ENCODE peak calls at places on chromosomes 2 and 18, in four cellular contexts. One of them, this sample, is unnamed.

GRCh38 chr2:153163055-153163454 is 315.5 kb downstream of the RPRM start:
- DNase-seq in A172: peak; percentile 56
- DNase-seq in GM03348: peak; percentile 6
- DNase-seq in stimulated activated naive CD4-positive, alpha-beta T cell: no peak
- DNase-seq in this sample: no peak

GRCh38 chr2:52956766-52957165 is 810.8 kb upstream of the CHAC2 start:
- DNase-seq in GM03348: no peak
- DNase-seq in stimulated activated naive CD4-positive, alpha-beta T cell: no peak
- DNase-seq in A172: no peak
- DNase-seq in this sample: no peak

GRCh38 chr2:204842731-204843490 is 297.6 kb downstream of the PARD3B start:
- DNase-seq in A172: peak; percentile 84
- DNase-seq in GM03348: peak; percentile 85
- DNase-seq in stimulated activated naive CD4-positive, alpha-beta T cell: no peak
- DNase-seq in this sample: no peak

GRCh38 chr18:58268849-58269248 is 224.8 kb downstream of the NEDD4L start:
- DNase-seq in A172: peak; percentile 62
- DNase-seq in GM03348: peak; percentile 53
- DNase-seq in stimulated activated naive CD4-positive, alpha-beta T cell: no peak
- DNase-seq in this sample: no peak

GRCh38 chr2:50535971-50536759 is 495.8 kb downstream of the NRXN1 start:
- DNase-seq in GM03348: peak; percentile 4
- DNase-seq in stimulated activated naive CD4-positive, alpha-beta T cell: no peak
- DNase-seq in A172: peak; percentile 40
- DNase-seq in this sample: no peak

GRCh38 chr2:101889460-101890098 is 102.2 kb upstream of the IL1R2 start:
- DNase-seq in stimulated activated naive CD4-positive, alpha-beta T cell: no peak
- DNase-seq in A172: no peak
- DNase-seq in GM03348: no peak
- DNase-seq in this sample: no peak

GRCh38 chr18:8242306-8242705 is 366.9 kb upstream of the RAB12 start:
- DNase-seq in GM03348: peak; percentile 12
- DNase-seq in A172: no peak
- DNase-seq in stimulated activated naive CD4-positive, alpha-beta T cell: no peak
- DNase-seq in this sample: no peak

GRCh38 chr2:239830718-239831271 is 194.3 kb downstream of the NDUFA10 start:
- DNase-seq in A172: no peak
- DNase-seq in GM03348: no peak
- DNase-seq in stimulated activated naive CD4-positive, alpha-beta T cell: no peak
- DNase-seq in this sample: no peak

GRCh38 chr18:7784171-7784570 is 217.1 kb downstream of the PTPRM start:
- DNase-seq in GM03348: no peak
- DNase-seq in stimulated activated naive CD4-positive, alpha-beta T cell: no peak
- DNase-seq in A172: no peak
- DNase-seq in this sample: no peak

GRCh38 chr18:23845988-23846630 is 156.9 kb downstream of the LAMA3 start:
- DNase-seq in A172: no peak
- DNase-seq in stimulated activated naive CD4-positive, alpha-beta T cell: no peak
- DNase-seq in GM03348: no peak
- DNase-seq in this sample: no peak

GRCh38 chr18:68992719-68993482 is 195.0 kb downstream of the CCDC102B start:
- DNase-seq in stimulated activated naive CD4-positive, alpha-beta T cell: no peak
- DNase-seq in A172: no peak
- DNase-seq in GM03348: no peak
- DNase-seq in this sample: no peak

GRCh38 chr2:134372141-134372540 is 118.3 kb downstream of the MGAT5 start:
- DNase-seq in GM03348: peak; percentile 30
- DNase-seq in A172: peak; percentile 71
- DNase-seq in stimulated activated naive CD4-positive, alpha-beta T cell: no peak
- DNase-seq in this sample: no peak

GRCh38 chr18:76396792-76397191 is 98.2 kb downstream of the ZNF516 start:
- DNase-seq in GM03348: no peak
- DNase-seq in stimulated activated naive CD4-positive, alpha-beta T cell: no peak
- DNase-seq in A172: no peak
- DNase-seq in this sample: no peak

GRCh38 chr2:98926601-98927000 is 9.4 kb downstream of the CRACDL start:
- DNase-seq in stimulated activated naive CD4-positive, alpha-beta T cell: no peak
- DNase-seq in GM03348: no peak
- DNase-seq in A172: no peak
- DNase-seq in this sample: no peak

GRCh38 chr2:110017-110416 is 63.7 kb upstream of the FAM110C start:
- DNase-seq in stimulated activated naive CD4-positive, alpha-beta T cell: no peak
- DNase-seq in A172: no peak
- DNase-seq in GM03348: no peak
- DNase-seq in this sample: no peak

GRCh38 chr2:32977228-32977758 is 30.5 kb downstream of the LTBP1 start:
- DNase-seq in GM03348: no peak
- DNase-seq in A172: peak; percentile 39
- DNase-seq in stimulated activated naive CD4-positive, alpha-beta T cell: no peak
- DNase-seq in this sample: no peak

GRCh38 chr2:164141271-164141670 is 405.5 kb upstream of the FIGN start:
- DNase-seq in GM03348: no peak
- DNase-seq in A172: no peak
- DNase-seq in stimulated activated naive CD4-positive, alpha-beta T cell: no peak
- DNase-seq in this sample: no peak

GRCh38 chr2:221997683-221998082 is 301.1 kb downstream of the PAX3 start:
- DNase-seq in A172: no peak
- DNase-seq in GM03348: no peak
- DNase-seq in stimulated activated naive CD4-positive, alpha-beta T cell: no peak
- DNase-seq in this sample: no peak

GRCh38 chr2:31200972-31201371 is 16.3 kb downstream of the CAPN14 start:
- DNase-seq in GM03348: no peak
- DNase-seq in stimulated activated naive CD4-positive, alpha-beta T cell: no peak
- DNase-seq in A172: no peak
- DNase-seq in this sample: no peak

This sample was measured in cortex of kidney.